ENCODE peak calls at places on chromosomes 4 and X, in nine cellular contexts. E is BE2C, V is A549, Z is heart right ventricle, G is bronchial epithelial cell, K is fibroblast of the aortic adventitia, T is OCI-LY7, L is epithelial cell of esophagus, J is AG10803. H is an unnamed sample.
A peak's percentile ranks its signal among the peaks of the same experiment; 100 is the strongest.

GRCh38 chrX:139971394-139971749 is 6.1 kb upstream of the CXorf66 start:
- DNase-seq in Z (no peak), T (no peak), G (no peak), V (no peak), E (no peak), J (no peak), K (no peak), L (no peak), H (no peak)

GRCh38 chr4:121827851-121828250 is 4.2 kb upstream of the CCNA2 start:
- DNase-seq in V (peak; percentile 0), E (no peak), K (peak; percentile 60), J (peak; percentile 31), Z (no peak), G (peak; percentile 80), L (peak; percentile 72), T (no peak), H (no peak)

GRCh38 chr4:17762705-17763104 is 18.7 kb downstream of the FAM184B start:
- DNase-seq in T (peak; percentile 23), G (peak; percentile 67), L (peak; percentile 63), K (peak; percentile 50), Z (no peak), J (peak; percentile 25), V (peak; percentile 24), E (peak; percentile 32), H (no peak)

GRCh38 chrX:136067946-136068345 is 79.4 kb upstream of the FHL1 start:
- DNase-seq in Z (no peak), V (no peak), G (no peak), K (no peak), T (no peak), J (no peak), E (no peak), L (no peak), H (no peak)

GRCh38 chr4:127622923-127623754 is 9.6 kb upstream of the INTU start:
- DNase-seq in V (peak; percentile 71), K (peak; percentile 2), G (peak; percentile 7), T (no peak), E (peak; percentile 73), L (peak; percentile 53), J (peak; percentile 6), Z (no peak), H (no peak)

GRCh38 chr4:128292349-128292748 is 4.7 kb upstream of the PGRMC2 start:
- DNase-seq in J (no peak), Z (no peak), T (no peak), V (no peak), G (no peak), E (no peak), K (no peak), L (no peak), H (no peak)

GRCh38 chr4:158769175-158769831 is 477 bp downstream of the FNIP2 start:
- DNase-seq in G (peak; percentile 45), E (peak; percentile 42), V (no peak), L (peak; percentile 43), J (peak; percentile 43), T (no peak), K (no peak), Z (no peak), H (no peak)

GRCh38 chrX:53281321-53281822 is at the start of gene IQSEC2:
- DNase-seq in L (peak; percentile 73), V (peak; percentile 79), G (peak; percentile 65), T (no peak), E (peak; percentile 36), K (peak; percentile 76), Z (peak; percentile 87), J (peak; percentile 75), H (no peak)

GRCh38 chrX:21509912-21510311 is 135.7 kb downstream of the CNKSR2 start:
- DNase-seq in E (no peak), Z (no peak), K (peak; percentile 6), G (peak; percentile 77), T (no peak), V (peak; percentile 16), L (peak; percentile 41), J (peak; percentile 32), H (no peak)

GRCh38 chr4:154732669-154733068 is 11.1 kb upstream of the LRAT start:
- DNase-seq in Z (no peak), J (no peak), G (peak; percentile 90), K (no peak), L (peak; percentile 92), T (no peak), V (no peak), E (no peak), H (no peak)

GRCh38 chr4:17066241-17066640 is 167.8 kb upstream of the LDB2 start:
- DNase-seq in L (peak; percentile 10), G (no peak), T (no peak), Z (no peak), V (no peak), E (no peak), J (peak; percentile 44), K (no peak), H (no peak)

GRCh38 chr4:168784786-168785461 is 225.1 kb downstream of the CBR4 start:
- DNase-seq in K (peak; percentile 67), T (no peak), E (no peak), G (peak; percentile 54), Z (no peak), V (peak; percentile 13), L (peak; percentile 60), J (peak; percentile 22), H (no peak)

GRCh38 chr4:54482529-54482961 is 175.2 kb upstream of the KIT start:
- DNase-seq in E (no peak), T (no peak), Z (no peak), J (peak; percentile 52), L (peak; percentile 43), G (no peak), V (no peak), K (no peak), H (no peak)

GRCh38 chr4:181645489-181645888 is 597.7 kb upstream of the TENM3 start:
- DNase-seq in V (no peak), K (no peak), T (no peak), E (no peak), Z (no peak), G (no peak), J (no peak), L (no peak), H (no peak)

GRCh38 chrX:143472334-143472938 is 44.8 kb downstream of the SPANXN3 start:
- DNase-seq in L (no peak), E (no peak), G (no peak), Z (no peak), J (no peak), V (no peak), T (no peak), K (no peak), H (peak; percentile 47)

GRCh38 chrX:94524867-94525266 is 850.9 kb downstream of the FAM133A start:
- DNase-seq in K (no peak), T (no peak), J (no peak), L (peak; percentile 16), G (peak; percentile 1), Z (no peak), V (no peak), E (no peak), H (no peak)

GRCh38 chrX:40471965-40472648 is 108.7 kb upstream of the ATP6AP2 start:
- DNase-seq in K (peak; percentile 60), G (peak; percentile 62), E (peak; percentile 64), V (peak; percentile 10), Z (peak; percentile 7), T (peak; percentile 4), J (peak; percentile 89), L (peak; percentile 41), H (peak; percentile 58)
- TF ChIP-seq CTCF in K (no peak), G (peak; percentile 36), E (peak; percentile 27), V (no peak), Z (no peak), T (peak; percentile 36), J (no peak), L (peak; percentile 14), H (peak; percentile 33)

GRCh38 chrX:71140440-71140839 is 4.2 kb upstream of the NLGN3 start:
- DNase-seq in Z (no peak), K (no peak), G (no peak), V (no peak), T (no peak), E (no peak), J (no peak), L (no peak), H (no peak)

GRCh38 chrX:71148278-71148663 is 3.6 kb downstream of the NLGN3 start:
- DNase-seq in J (no peak), E (no peak), Z (no peak), G (no peak), V (no peak), L (no peak), T (no peak), K (no peak), H (no peak)

GRCh38 chrX:71143508-71143907 is 1.1 kb upstream of the NLGN3 start:
- DNase-seq in Z (no peak), L (no peak), E (no peak), K (peak; percentile 63), T (no peak), V (no peak), J (peak; percentile 29), G (peak; percentile 9), H (no peak)

GRCh38 chrX:71147496-71148277 is 3.0 kb downstream of the NLGN3 start:
- DNase-seq in J (no peak), V (no peak), T (peak; percentile 3), K (no peak), E (no peak), L (no peak), Z (no peak), G (no peak), H (no peak)

DNA sequence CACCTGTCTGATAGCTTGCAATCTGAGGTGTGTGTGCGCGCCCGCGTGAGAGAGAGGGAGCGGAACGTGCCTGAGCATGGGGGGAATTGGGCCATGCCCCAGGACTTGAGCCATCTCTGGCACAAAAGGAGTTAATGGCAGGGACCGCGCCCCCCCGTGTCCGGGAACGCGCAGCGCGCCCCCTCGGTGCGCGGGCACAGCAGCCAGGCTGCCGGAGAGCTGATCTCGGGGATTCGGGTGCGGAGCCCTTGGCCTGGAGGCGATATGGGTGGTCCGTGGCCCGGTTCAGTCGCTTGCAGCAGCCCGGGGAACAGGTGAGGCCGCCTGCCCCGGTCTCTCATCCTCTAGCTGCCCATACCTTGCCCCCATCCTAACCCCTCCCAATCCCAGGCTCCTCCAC is at the start of gene NLGN3:
- DNase-seq in V (no peak), E (no peak), J (no peak), Z (no peak), K (no peak), L (no peak), G (no peak), T (no peak), H (no peak)
- H3K4me3 ChIP-seq in V (no peak within 1 kb of the TSS), E (no peak within 1 kb of the TSS), J (no peak within 1 kb of the TSS), Z (no peak within 1 kb of the TSS), K (peak within 1 kb of the TSS; percentile 25), L (no peak within 1 kb of the TSS), G (no peak within 1 kb of the TSS), T (no peak within 1 kb of the TSS), H (peak within 1 kb of the TSS; percentile 1)

GRCh38 chrX:131704136-131704695 is 160.3 kb downstream of the OR13H1 start:
- DNase-seq in E (no peak), K (peak; percentile 96), Z (peak; percentile 4), V (peak; percentile 92), G (no peak), T (no peak), J (peak; percentile 5), L (no peak), H (peak; percentile 29)
- TF ChIP-seq CTCF in E (no peak), K (peak; percentile 49), Z (peak; percentile 56), V (peak; percentile 68), G (no peak), T (no peak), J (no peak), L (no peak), H (peak; percentile 30)

DNA sequence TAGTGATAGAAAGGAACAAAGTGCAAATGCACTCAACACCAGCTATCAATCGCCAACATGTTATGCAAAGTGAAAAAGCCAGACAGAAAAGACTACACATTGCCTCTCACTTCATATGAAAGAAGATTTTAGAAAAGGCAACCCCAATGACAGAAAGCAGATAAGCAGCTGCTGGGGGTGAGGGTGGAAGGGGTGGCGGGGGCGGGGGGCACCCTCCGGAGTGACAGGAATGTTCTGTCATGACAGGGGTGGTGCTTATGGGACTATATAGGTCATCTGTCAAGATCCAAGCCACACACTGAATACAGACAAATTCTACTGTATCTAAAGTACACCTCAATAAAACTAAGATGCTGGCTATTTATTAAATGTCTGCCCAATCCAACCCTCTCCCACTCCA is 10.7 kb downstream of the WDR1 start:
- DNase-seq in Z (no peak), G (no peak), E (no peak), J (no peak), K (no peak), V (no peak), L (no peak), T (no peak), H (no peak)
- H3K4me3 ChIP-seq in Z (no peak overlapping the region), G (no peak overlapping the region), E (no peak overlapping the region), J (peak overlapping the region; percentile 49), K (no peak overlapping the region), V (peak overlapping the region; percentile 8), L (no peak overlapping the region), T (no peak overlapping the region), H (no peak overlapping the region)